ENCODE peak calls at places on chromosome 2, in four cellular contexts. Z is spleen; D is naive thymus-derived CD4-positive, alpha-beta T cell; Y is CD4-positive, alpha-beta memory T cell. V is an unnamed sample.
A peak's percentile ranks its signal among the peaks of the same experiment; 100 is the strongest.

GRCh38 chr2:38330754-38331153 is 46.3 kb downstream of the ATL2 start:
- DNase-seq in Y (no peak), D (no peak), Z (no peak), V (no peak)

GRCh38 chr2:100527420-100528015 is 35.3 kb upstream of the PDCL3 start:
- DNase-seq in Y (no peak), D (no peak), Z (no peak), V (no peak)

GRCh38 chr2:53422979-53423378 is 344.6 kb upstream of the CHAC2 start:
- DNase-seq in Y (no peak), Z (no peak), D (no peak), V (peak; percentile 56)

GRCh38 chr2:141468746-141469145 is 662.1 kb downstream of the LRP1B start:
- DNase-seq in Z (no peak), Y (no peak), D (no peak), V (no peak)

GRCh38 chr2:37966326-37966725 is 41.2 kb downstream of the RMDN2 start:
- DNase-seq in D (no peak), Z (no peak), Y (no peak), V (no peak)

GRCh38 chr2:65604246-65604645 is 171.8 kb upstream of the SPRED2 start:
- DNase-seq in D (no peak), Y (no peak), Z (no peak), V (no peak)

GRCh38 chr2:239917957-239918481 is 107.1 kb downstream of the NDUFA10 start:
- DNase-seq in Z (peak; percentile 58), D (no peak), Y (no peak), V (no peak)

GRCh38 chr2:134089454-134089853 is 164.4 kb upstream of the MGAT5 start:
- DNase-seq in D (no peak), Y (no peak), Z (no peak), V (no peak)

GRCh38 chr2:203427061-203427460 is 98.9 kb downstream of the ABI2 start:
- DNase-seq in D (no peak), Y (no peak), Z (no peak), V (no peak)

GRCh38 chr2:200442471-200442870 is 67.4 kb downstream of the KCTD18 start:
- DNase-seq in Y (no peak), Z (no peak), D (no peak), V (no peak)

DNA sequence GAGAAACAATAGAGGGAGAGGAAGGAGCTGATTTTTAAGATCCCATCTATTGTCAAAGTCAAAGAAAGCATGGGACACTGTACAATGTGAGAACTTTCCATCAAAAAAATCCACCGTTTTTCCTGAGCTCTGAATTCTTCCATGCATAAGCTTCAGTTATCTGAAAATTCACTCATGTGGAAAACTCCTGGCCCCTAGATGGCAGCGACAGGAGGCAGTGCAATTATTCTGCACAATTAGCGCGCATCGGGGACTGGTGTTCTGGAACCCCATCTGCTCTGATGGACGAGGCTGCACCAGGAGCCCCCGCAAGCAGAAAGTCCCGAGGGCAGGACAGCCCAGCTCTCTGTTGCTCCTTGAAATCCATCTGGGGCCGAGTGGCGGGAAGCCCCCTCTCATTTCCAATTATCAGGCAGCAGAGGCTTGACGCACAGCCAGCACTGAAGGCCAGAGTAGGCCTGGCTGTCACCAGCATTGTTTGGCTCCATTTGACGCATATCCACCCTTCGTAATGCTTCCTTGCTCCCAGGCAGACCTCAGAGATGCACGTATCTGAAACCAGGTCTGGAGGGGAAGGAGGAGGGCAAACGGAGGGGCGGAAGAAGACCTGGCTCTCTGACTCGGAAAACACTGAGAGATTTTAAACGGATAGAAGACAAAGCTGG is 70.0 kb downstream of the TNS1 start:
- DNase-seq in D (no peak), Y (no peak), Z (no peak), V (no peak)
- H3K4me3 ChIP-seq in D (no peak overlapping the region), Y (no peak overlapping the region), Z (no peak overlapping the region), V (no peak overlapping the region)

DNA sequence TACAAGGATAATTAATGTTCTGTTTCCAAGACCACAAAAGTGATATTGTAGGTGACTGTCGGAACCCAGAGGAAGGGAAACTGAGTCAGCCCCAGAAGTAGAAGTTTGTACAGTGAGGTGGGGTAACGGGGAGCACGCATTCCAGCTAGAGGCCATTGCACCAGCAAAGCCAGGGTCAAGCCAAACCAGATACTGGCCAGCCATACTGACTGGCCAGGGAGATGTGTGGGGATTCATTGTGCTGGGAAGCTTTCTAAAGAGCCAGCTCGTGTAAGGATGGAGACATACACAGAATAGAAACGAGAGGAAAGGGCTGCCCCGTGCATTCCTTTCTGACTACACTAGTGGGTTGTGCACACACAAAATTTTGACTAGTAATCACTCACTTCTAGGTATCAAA is 175.2 kb upstream of the PID1 start:
- DNase-seq in Z (no peak), D (no peak), Y (no peak), V (no peak)
- H3K4me3 ChIP-seq in Z (no peak overlapping the region), D (no peak overlapping the region), Y (no peak overlapping the region), V (no peak overlapping the region)

DNA sequence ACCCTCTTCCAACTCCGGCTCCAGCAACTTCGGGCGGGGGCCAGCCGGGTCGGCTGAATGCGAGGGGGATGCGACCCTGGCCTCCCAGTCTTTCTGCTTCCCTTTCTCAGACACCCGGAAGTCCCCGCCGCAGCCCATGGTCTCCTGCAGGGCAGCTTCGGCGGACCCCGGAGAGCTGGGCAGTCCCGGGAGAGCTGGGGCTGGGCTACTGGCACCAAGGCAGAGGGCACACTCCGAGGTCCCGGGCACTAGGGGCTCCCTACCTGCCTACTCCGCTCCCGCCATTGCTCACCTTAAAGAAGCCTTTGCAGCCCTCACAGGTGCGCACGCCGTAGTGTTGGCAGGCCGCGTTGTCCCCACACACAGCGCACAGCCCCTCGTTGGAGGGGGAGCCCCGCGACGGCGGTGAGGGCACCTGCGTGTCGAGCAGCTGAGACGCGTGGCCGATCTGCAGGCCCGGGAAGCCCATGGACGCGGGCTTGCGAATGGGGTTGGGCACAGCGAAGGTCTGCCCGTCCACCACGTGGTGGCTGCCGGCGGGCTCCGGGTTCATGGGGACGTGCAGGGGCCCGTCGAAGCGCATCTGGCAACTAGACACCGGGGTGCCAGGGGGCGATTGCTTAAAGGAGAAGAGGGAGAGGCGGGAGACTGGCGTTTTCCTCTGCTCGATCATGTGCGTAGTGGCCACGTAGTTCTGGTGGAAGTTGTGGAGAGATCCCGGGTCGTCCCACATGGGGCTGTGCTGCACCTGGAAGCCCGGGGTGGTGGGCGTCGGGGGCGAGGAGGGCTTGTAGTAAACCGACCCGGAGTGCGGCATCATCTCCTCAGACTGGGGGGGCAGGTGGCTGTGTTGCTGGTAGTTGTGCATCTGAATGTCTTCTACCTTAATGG is 3.2 kb downstream of the NR4A2 start:
- DNase-seq in D (no peak), Y (no peak), Z (peak; percentile 84), V (no peak)
- H3K4me3 ChIP-seq in D (no peak overlapping the region), Y (no peak overlapping the region), Z (peak overlapping the region; percentile 15), V (no peak overlapping the region)

DNA sequence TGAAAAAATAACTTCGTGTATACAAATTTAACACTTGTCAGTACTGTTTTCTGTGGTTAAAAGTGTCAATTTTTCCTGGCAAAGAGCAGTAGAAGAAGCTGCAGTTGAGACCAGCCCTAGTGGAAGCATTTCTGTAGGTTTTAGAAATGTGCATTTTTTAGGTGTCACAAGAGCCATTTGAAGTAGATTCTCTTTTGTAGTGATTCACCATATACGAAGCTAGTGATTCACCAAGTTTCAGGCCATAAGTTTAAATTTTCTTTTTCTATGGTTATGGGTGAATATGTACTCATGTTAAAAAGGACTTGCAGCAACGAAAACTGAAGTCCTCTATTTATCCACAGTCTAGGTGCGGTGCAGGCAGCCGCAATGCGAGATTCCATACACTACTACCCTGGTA is 4.2 kb downstream of the NABP1 start:
- DNase-seq in D (no peak), Z (no peak), Y (no peak), V (no peak)
- H3K4me3 ChIP-seq in D (no peak overlapping the region), Z (no peak overlapping the region), Y (no peak overlapping the region), V (no peak overlapping the region)

DNA sequence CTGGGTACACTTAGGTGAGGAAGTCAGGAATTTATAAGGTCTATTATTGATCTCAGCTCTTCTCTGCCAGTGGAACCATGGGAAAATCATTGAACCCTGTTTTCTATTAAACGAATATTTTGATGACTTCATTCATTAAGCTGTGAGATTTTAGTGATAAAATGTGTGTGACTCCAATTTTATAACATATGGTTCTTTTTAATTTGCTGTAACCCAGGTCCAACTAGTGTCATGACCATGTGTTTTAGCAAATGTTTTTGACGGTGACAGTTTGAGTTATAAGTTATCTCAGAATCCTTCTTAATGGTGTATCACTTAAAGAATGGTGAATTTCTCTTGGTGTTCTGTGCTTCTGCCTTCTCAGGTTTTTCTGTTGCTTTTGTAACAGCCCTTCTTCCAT is 213.1 kb downstream of the MCFD2 start:
- DNase-seq in D (no peak), Y (no peak), Z (no peak), V (no peak)
- H3K4me3 ChIP-seq in D (no peak overlapping the region), Y (no peak overlapping the region), Z (no peak overlapping the region), V (no peak overlapping the region)

GRCh38 chr2:26299488-26300092 is 46.4 kb upstream of the SELENOI start:
- DNase-seq in Y (no peak), Z (no peak), D (peak; percentile 56), V (peak; percentile 19)
- H3K4me3 ChIP-seq in Y (peak overlapping the region; percentile 74), Z (peak overlapping the region; percentile 59), D (peak overlapping the region; percentile 78), V (peak overlapping the region; percentile 8)

DNA sequence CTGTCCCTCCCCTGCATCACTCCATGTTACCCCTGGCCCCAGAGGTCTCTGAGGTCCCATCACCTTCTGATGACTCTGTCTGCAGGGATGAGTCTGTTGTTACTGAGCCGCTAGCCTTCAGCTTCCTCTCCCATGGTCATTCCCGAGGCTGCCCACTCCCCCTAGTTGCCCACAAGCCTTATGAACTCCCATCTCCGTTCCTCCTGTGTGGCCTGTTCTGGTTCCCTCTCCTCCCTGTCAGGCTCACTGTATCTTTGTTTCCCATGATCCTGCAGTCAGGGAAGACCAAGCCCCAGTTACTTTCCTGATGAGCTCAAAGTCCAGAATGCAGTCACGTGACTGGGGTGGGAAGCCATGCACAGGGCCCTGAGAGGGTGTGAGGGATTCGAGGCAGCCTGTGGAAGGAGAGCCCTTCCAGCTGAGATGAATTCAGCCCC is 39.5 kb downstream of the INPP4A start:
- DNase-seq in D (no peak), Z (peak; percentile 68), Y (no peak), V (no peak)
- H3K4me3 ChIP-seq in D (no peak overlapping the region), Z (no peak overlapping the region), Y (no peak overlapping the region), V (no peak overlapping the region)

DNA sequence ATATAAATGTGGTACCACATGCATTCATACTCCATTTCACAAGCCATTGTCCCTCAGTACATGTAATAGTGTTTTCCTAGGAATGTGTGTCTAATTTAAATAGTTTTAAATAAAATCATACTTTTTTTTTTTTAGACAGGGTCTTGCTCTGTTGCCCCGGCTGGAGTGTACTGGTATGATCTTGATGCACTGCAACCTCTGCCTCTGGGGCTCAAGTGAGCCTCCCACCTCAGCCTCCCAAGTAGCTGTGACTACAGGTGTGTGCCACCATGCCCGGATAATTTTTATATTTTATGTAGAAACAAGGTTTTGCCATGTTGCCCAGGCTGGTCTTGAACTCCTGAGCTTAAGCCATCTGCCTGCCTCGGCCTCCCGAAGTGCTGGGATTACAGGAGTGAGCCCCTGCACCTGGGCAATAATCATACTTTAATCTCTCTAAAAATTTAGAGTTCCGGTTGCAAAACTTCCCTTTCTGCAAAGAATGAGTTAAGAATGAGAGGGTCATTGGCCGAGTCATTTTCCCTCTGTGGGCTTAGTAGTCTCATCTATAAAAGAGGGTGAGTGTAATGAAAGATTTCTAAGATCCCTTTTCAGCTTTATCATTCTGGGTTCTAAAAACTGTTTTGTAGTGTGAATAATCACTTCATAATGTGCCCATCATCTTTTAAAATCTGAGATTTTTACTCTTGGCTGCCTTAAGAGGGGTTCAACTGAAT is 116.0 kb upstream of the PELI1 start:
- DNase-seq in Z (no peak), Y (no peak), D (no peak), V (no peak)
- H3K4me3 ChIP-seq in Z (no peak overlapping the region), Y (no peak overlapping the region), D (peak overlapping the region; percentile 31), V (no peak overlapping the region)

GRCh38 chr2:1990151-1990589 is 245.9 kb upstream of the PXDN start:
- DNase-seq in D (no peak), Z (no peak), Y (no peak), V (peak; percentile 22)
- H3K4me3 ChIP-seq in D (no peak overlapping the region), Z (no peak overlapping the region), Y (no peak overlapping the region), V (no peak overlapping the region)

V was measured in Jurkat, Clone E6-1.